ENCODE peak calls at places on chromosome 5, in five cellular contexts. C, I, J, X and D are unnamed samples.

GRCh38 chr5:67998709-67999251 is 216.8 kb upstream of the PIK3R1 start:
- ATAC-seq in X (no peak), C (peak), J (no peak), I (no peak), D (no peak)

GRCh38 chr5:88807327-88807726 is 75.7 kb downstream of the MEF2C start:
- ATAC-seq in J (no peak), I (no peak), C (no peak), X (no peak), D (no peak)

GRCh38 chr5:122937914-122938313 is 92.5 kb downstream of the SNX24 start:
- ATAC-seq in J (no peak), X (no peak), C (peak), I (no peak), D (no peak)

GRCh38 chr5:139141841-139142240 is 56.3 kb downstream of the SIL1 start:
- ATAC-seq in C (peak), J (no peak), I (no peak), X (no peak), D (no peak)

GRCh38 chr5:56656816-56657740 is 158.3 kb upstream of the MAP3K1 start:
- ATAC-seq in J (peak), X (peak), I (no peak), C (no peak), D (no peak)

GRCh38 chr5:59562756-59563389 is 330.7 kb downstream of the PDE4D start:
- ATAC-seq in J (peak), X (no peak), C (no peak), I (no peak), D (peak)

GRCh38 chr5:148903587-148903986 is 77.2 kb downstream of the ADRB2 start:
- ATAC-seq in X (no peak), I (no peak), C (no peak), J (no peak), D (no peak)

GRCh38 chr5:150085191-150085912 is 1.0 kb downstream of the CSF1R start:
- ATAC-seq in I (no peak), J (no peak), C (no peak), X (no peak), D (no peak)

GRCh38 chr5:6704361-6704851 is 8.8 kb upstream of the TENT4A start:
- ATAC-seq in J (no peak), X (no peak), C (peak), I (no peak), D (no peak)

GRCh38 chr5:113523168-113523567 is 9.7 kb downstream of the YTHDC2 start:
- ATAC-seq in I (no peak), C (no peak), X (no peak), J (no peak), D (no peak)

GRCh38 chr5:174294891-174295620 is 249.6 kb downstream of the NSG2 start:
- ATAC-seq in C (no peak), X (no peak), I (no peak), J (no peak), D (no peak)

GRCh38 chr5:16238018-16238417 is 58.4 kb upstream of the MARCHF11 start:
- ATAC-seq in C (no peak), I (no peak), J (no peak), X (no peak), D (no peak)